ENCODE peak calls at places on chromosome 20, in six cellular contexts. L is neural progenitor cell, K is GM23248, J is PC-3, O is GM23338, C is HCT116. F is an unnamed sample.

GRCh38 chr20:52494244-52494643 is 302.7 kb upstream of the ZFP64 start:
- DNase-seq in L (no peak), K (peak; percentile 99), J (peak; percentile 61), O (no peak), C (no peak), F (peak; percentile 34)

GRCh38 chr20:6120491-6120988 is 2.3 kb downstream of the FERMT1 start:
- DNase-seq in L (no peak), K (no peak), J (no peak), O (peak; percentile 43), C (no peak), F (no peak)

GRCh38 chr20:58623579-58624473 is 27.3 kb upstream of the STX16 start:
- DNase-seq in L (no peak), K (peak; percentile 99), J (peak; percentile 99), O (no peak), C (peak; percentile 75), F (peak; percentile 89)

GRCh38 chr20:47727170-47727880 is 58.0 kb downstream of the SULF2 start:
- DNase-seq in L (no peak), K (no peak), J (no peak), O (no peak), C (no peak), F (no peak)

GRCh38 chr20:29410805-29411457 is 1846.5 kb upstream of the DEFB115 start:
- DNase-seq in L (no peak), K (no peak), J (no peak), O (no peak), C (no peak), F (no peak)

GRCh38 chr20:25066386-25066785 is 8.4 kb upstream of the ACSS1 start:
- DNase-seq in L (peak; percentile 42), K (no peak), J (no peak), O (no peak), C (no peak), F (no peak)

GRCh38 chr20:51093240-51093763 is 70.4 kb upstream of the KCNG1 start:
- DNase-seq in L (no peak), K (no peak), J (peak; percentile 70), O (no peak), C (no peak), F (no peak)

GRCh38 chr20:47173596-47174216 is 182.8 kb downstream of the ZMYND8 start:
- DNase-seq in L (no peak), K (no peak), J (no peak), O (peak; percentile 77), C (no peak), F (no peak)

GRCh38 chr20:45407067-45407745 is 883 bp upstream of the DBNDD2 start:
- DNase-seq in L (peak; percentile 55), K (peak; percentile 74), J (no peak), O (peak; percentile 66), C (no peak), F (peak; percentile 46)

GRCh38 chr20:59571591-59572314 is 32.6 kb upstream of the PHACTR3 start:
- DNase-seq in L (peak; percentile 82), K (peak; percentile 78), J (peak; percentile 50), O (peak; percentile 87), C (peak; percentile 12), F (peak; percentile 81)

GRCh38 chr20:50572922-50573777 is 63.0 kb downstream of the PTPN1 start:
- DNase-seq in L (no peak), K (peak; percentile 91), J (no peak), O (no peak), C (no peak), F (no peak)

GRCh38 chr20:889110-889509 is 27.0 kb downstream of the ANGPT4 start:
- DNase-seq in L (no peak), K (no peak), J (no peak), O (no peak), C (no peak), F (no peak)

GRCh38 chr20:20303320-20303719 is 64.6 kb upstream of the INSM1 start:
- DNase-seq in L (no peak), K (no peak), J (no peak), O (no peak), C (no peak), F (no peak)

GRCh38 chr20:38842017-38842416 is 36.5 kb downstream of the PPP1R16B start:
- DNase-seq in L (no peak), K (no peak), J (no peak), O (no peak), C (no peak), F (no peak)

GRCh38 chr20:32982617-32983458 is 21.4 kb downstream of the SUN5 start:
- DNase-seq in L (no peak), K (no peak), J (no peak), O (no peak), C (no peak), F (peak; percentile 53)

GRCh38 chr20:20167704-20168103 is 115.4 kb downstream of the CFAP61 start:
- DNase-seq in L (no peak), K (no peak), J (no peak), O (no peak), C (no peak), F (no peak)

GRCh38 chr20:48823960-48824497 is 3.8 kb downstream of the PREX1 start:
- DNase-seq in L (no peak), K (peak; percentile 91), J (peak; percentile 93), O (no peak), C (no peak), F (no peak)

GRCh38 chr20:62705626-62706025 is 3.0 kb upstream of the NTSR1 start:
- DNase-seq in L (no peak), K (no peak), J (no peak), O (no peak), C (no peak), F (no peak)

GRCh38 chr20:18611492-18611891 is 23.6 kb downstream of the DTD1 start:
- DNase-seq in L (no peak), K (no peak), J (no peak), O (peak; percentile 29), C (no peak), F (no peak)

GRCh38 chr20:20076297-20077065 is 24.1 kb downstream of the CFAP61 start:
- DNase-seq in L (no peak), K (peak; percentile 74), J (peak; percentile 37), O (no peak), C (no peak), F (peak; percentile 33)

GRCh38 chr20:3164763-3165410 is 5.2 kb upstream of the FASTKD5 start:
- DNase-seq in L (no peak), K (no peak), J (no peak), O (no peak), C (no peak), F (no peak)

GRCh38 chr20:11982289-11982957 is 64.7 kb downstream of the BTBD3 start:
- DNase-seq in L (no peak), K (no peak), J (no peak), O (no peak), C (no peak), F (peak; percentile 28)

GRCh38 chr20:62832212-62832922 is 15.5 kb downstream of the COL9A3 start:
- DNase-seq in L (no peak), K (peak; percentile 21), J (peak; percentile 76), O (peak; percentile 48), C (peak; percentile 51), F (peak; percentile 15)

GRCh38 chr20:13220194-13220856 is 749 bp upstream of the ISM1 start:
- DNase-seq in L (peak; percentile 76), K (peak; percentile 54), J (no peak), O (peak; percentile 87), C (no peak), F (peak; percentile 53)

GRCh38 chr20:39269031-39269461 is 306.9 kb downstream of the DHX35 start:
- DNase-seq in L (peak; percentile 81), K (peak; percentile 58), J (peak; percentile 41), O (peak; percentile 75), C (peak; percentile 13), F (peak; percentile 73)

GRCh38 chr20:8757146-8757545 is 311.7 kb upstream of the PLCB4 start:
- DNase-seq in L (no peak), K (peak; percentile 90), J (peak; percentile 31), O (no peak), C (no peak), F (no peak)
- TF ChIP-seq EZH2phosphoT487 in L (no peak), K (peak; percentile 96), J (no peak), O (no peak), C (no peak), F (no peak)

GRCh38 chr20:37417857-37418501 is 72.0 kb downstream of the SRC start:
- DNase-seq in L (no peak), K (peak; percentile 53), J (no peak), O (no peak), C (no peak), F (peak; percentile 43)

GRCh38 chr20:37416202-37417145 is 70.5 kb downstream of the SRC start:
- DNase-seq in L (no peak), K (no peak), J (no peak), O (no peak), C (no peak), F (no peak)

GRCh38 chr20:37418591-37418990 is 72.7 kb downstream of the SRC start:
- DNase-seq in L (no peak), K (peak; percentile 50), J (no peak), O (no peak), C (no peak), F (no peak)

GRCh38 chr20:37415118-37416085 is 69.5 kb downstream of the SRC start:
- DNase-seq in L (no peak), K (no peak), J (no peak), O (no peak), C (no peak), F (no peak)

DNA sequence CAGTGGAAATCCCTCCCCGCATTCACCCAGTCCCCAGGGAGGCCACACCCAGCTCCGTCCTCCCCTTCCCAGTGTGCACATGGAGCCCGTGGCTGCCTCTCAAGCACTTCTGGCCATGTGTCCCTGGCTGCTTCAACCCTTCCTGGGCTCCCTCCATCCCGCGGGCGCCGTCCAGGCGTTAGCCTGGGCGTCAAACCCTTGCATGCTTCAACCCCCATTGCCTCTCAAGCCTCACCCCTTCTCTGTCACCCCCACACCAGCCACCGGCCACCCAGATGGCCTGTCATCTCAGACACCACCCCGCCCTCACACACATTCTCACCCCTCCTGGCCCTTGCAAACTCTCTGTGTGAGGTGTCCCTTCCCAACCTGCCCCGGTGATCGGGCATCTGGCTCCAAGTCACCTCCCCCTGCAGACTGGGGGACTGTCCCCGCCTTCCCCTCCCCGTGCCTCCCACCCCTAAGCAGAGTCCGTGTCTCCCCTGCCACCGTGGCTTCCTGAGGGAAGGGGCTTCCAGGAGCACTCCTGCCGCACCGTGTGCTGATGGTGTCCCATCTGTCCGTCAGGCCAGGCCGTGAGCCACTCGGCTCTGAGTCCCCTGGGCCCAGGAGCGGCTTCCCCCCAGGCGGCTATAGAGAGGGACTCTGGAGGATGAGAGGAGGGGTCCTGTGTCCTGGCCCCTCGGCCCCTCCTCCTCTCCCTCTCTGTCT is 71.4 kb downstream of the SRC start:
- DNase-seq in L (peak; percentile 43), K (peak; percentile 33), J (no peak), O (no peak), C (no peak), F (no peak)
- TF ChIP-seq EZH2 in L (no peak), K (no peak), J (no peak), O (no peak), C (no peak), F (no peak)

DNA sequence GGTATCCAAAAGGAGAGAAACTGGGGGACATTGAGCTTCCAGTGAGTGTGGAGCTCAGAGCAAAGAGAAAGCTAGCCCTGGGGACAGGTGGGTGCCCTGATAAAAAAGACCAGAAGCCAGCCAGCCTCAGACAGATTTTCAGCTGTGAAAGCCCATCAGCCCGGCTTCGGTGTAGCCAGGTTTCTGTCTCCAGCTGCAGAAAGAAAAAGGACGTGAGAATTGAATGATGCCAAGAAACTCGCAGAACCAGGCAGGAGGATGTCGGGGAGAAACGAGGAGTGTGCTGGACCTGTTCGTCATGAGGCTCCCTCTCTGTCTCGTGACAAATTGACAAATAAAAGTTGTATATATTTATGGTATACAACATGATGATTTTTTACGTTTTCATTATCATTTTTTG is 63.3 kb downstream of the CDH4 start:
- DNase-seq in L (no peak), K (no peak), J (no peak), O (no peak), C (no peak), F (no peak)
- H3K4me1 ChIP-seq in L (no peaks in the 10 kb centered on the region), K (no peaks in the 10 kb centered on the region), J (no peaks in the 10 kb centered on the region), O (no peaks in the 10 kb centered on the region), C (no peaks in the 10 kb centered on the region), F (no peaks in the 10 kb centered on the region)

GRCh38 chr20:7291319-7291943 is 523.9 kb downstream of the BMP2 start:
- DNase-seq in L (no peak), K (no peak), J (no peak), O (peak; percentile 18), C (no peak), F (no peak)
- TF ChIP-seq EZH2phosphoT487 in L (no peak), K (no peak), J (no peak), O (no peak), C (no peak), F (no peak)